ENCODE peak calls at places on chromosome 9, in seven cellular contexts. V, O, T, R, B, A and W are unnamed samples.

GRCh38 chr9:130942084-130942483 is 3.0 kb upstream of the FIBCD1 start:
- DNase-seq in V (no peak), O (no peak), T (no peak), R (no peak), B (no peak), A (no peak), W (no peak)

GRCh38 chr9:79428422-79428821 is 143.3 kb upstream of the TLE4 start:
- DNase-seq in V (no peak), O (no peak), T (no peak), R (no peak), B (no peak), A (no peak), W (no peak)

GRCh38 chr9:96176901-96177718 is 124.9 kb downstream of the HSD17B3 start:
- DNase-seq in V (no peak), O (no peak), T (no peak), R (no peak), B (no peak), A (no peak), W (no peak)

GRCh38 chr9:128479262-128479661 is 23.5 kb downstream of the ODF2 start:
- DNase-seq in V (no peak), O (no peak), T (no peak), R (no peak), B (no peak), A (no peak), W (no peak)

GRCh38 chr9:131733601-131734061 is 6.2 kb downstream of the RAPGEF1 start:
- DNase-seq in V (no peak), O (peak), T (no peak), R (no peak), B (peak), A (no peak), W (peak)

GRCh38 chr9:83469722-83470121 is 68.5 kb downstream of the FRMD3 start:
- DNase-seq in V (no peak), O (no peak), T (no peak), R (no peak), B (no peak), A (no peak), W (no peak)

GRCh38 chr9:110298028-110298605 is 39.5 kb downstream of the TXNDC8 start:
- DNase-seq in V (no peak), O (no peak), T (no peak), R (no peak), B (no peak), A (no peak), W (no peak)

GRCh38 chr9:105647595-105648349 is 14.5 kb upstream of the TAL2 start:
- DNase-seq in V (no peak), O (peak), T (no peak), R (no peak), B (no peak), A (no peak), W (no peak)